ENCODE peak calls at places on chromosomes 7 and 10, in nine cellular contexts. W is renal cortical epithelial cell; V is HFF-Myc; I is left cardiac atrium; C is stimulated activated CD4-positive, alpha-beta T cell treated with anti-CD3 and anti-CD28 coated beads, Interleukin-2, amount 100 ng/mL, for 48 hours; Z is SW480; L is NCI-H460; J is NCI-H2081; A is fibroblast of lung. T is an unnamed sample.

GRCh38 chr7:369476-369980 is 79.6 kb downstream of the FOXL3 start:
- DNase-seq in W (no peak), V (no peak), I (peak), C (no peak), Z (peak), L (no peak), J (no peak), A (no peak), T (no peak)

GRCh38 chr7:47826754-47827153 is 121.5 kb downstream of the PKD1L1 start:
- DNase-seq in W (no peak), V (no peak), I (no peak), C (no peak), Z (no peak), L (no peak), J (no peak), A (no peak), T (no peak)

GRCh38 chr10:18658992-18659783 is at the start of gene ARL5B:
- DNase-seq in W (peak), V (peak), I (peak), C (peak), Z (peak), L (peak), J (peak), A (peak), T (peak)

GRCh38 chr10:133325392-133325760 is 11.3 kb downstream of the CALY start:
- DNase-seq in W (no peak), V (no peak), I (no peak), C (no peak), Z (no peak), L (no peak), J (no peak), A (no peak), T (no peak)

GRCh38 chr7:135236727-135237126 is 3.1 kb downstream of the STRA8 start:
- DNase-seq in W (peak), V (no peak), I (no peak), C (no peak), Z (no peak), L (no peak), J (no peak), A (no peak), T (no peak)

GRCh38 chr10:24174014-24174413 is 34.9 kb upstream of the KIAA1217 start:
- DNase-seq in W (no peak), V (no peak), I (no peak), C (no peak), Z (peak), L (no peak), J (no peak), A (no peak), T (peak)

GRCh38 chr10:109679478-109679877 is 243.8 kb downstream of the XPNPEP1 start:
- DNase-seq in W (no peak), V (no peak), I (no peak), C (no peak), Z (no peak), L (no peak), J (no peak), A (no peak), T (no peak)

GRCh38 chr7:47893238-47893637 is 55.0 kb downstream of the PKD1L1 start:
- DNase-seq in W (no peak), V (no peak), I (no peak), C (no peak), Z (no peak), L (peak), J (no peak), A (no peak), T (peak)

GRCh38 chr10:70544431-70545340 is 57.9 kb downstream of the PRF1 start:
- DNase-seq in W (no peak), V (no peak), I (no peak), C (no peak), Z (no peak), L (no peak), J (no peak), A (no peak), T (no peak)

GRCh38 chr10:18005781-18006456 is 54.2 kb downstream of the SLC39A12 start:
- DNase-seq in W (peak), V (peak), I (no peak), C (no peak), Z (no peak), L (no peak), J (no peak), A (peak), T (no peak)

GRCh38 chr7:51354434-51354833 is 37.8 kb upstream of the COBL start:
- DNase-seq in W (no peak), V (no peak), I (no peak), C (no peak), Z (no peak), L (no peak), J (no peak), A (no peak), T (no peak)

GRCh38 chr7:78062214-78062613 is 263.6 kb downstream of the PHTF2 start:
- DNase-seq in W (no peak), V (no peak), I (no peak), C (no peak), Z (no peak), L (no peak), J (no peak), A (no peak), T (no peak)

GRCh38 chr7:24241216-24241615 is 42.8 kb upstream of the NPY start:
- DNase-seq in W (no peak), V (no peak), I (no peak), C (no peak), Z (no peak), L (no peak), J (no peak), A (no peak), T (no peak)

GRCh38 chr10:43320226-43320625 is 51.2 kb upstream of the FXYD4 start:
- DNase-seq in W (no peak), V (no peak), I (no peak), C (no peak), Z (no peak), L (no peak), J (no peak), A (no peak), T (no peak)

GRCh38 chr7:114703677-114704076 is 218.2 kb upstream of the MDFIC start:
- DNase-seq in W (no peak), V (no peak), I (no peak), C (no peak), Z (no peak), L (no peak), J (no peak), A (peak), T (no peak)

GRCh38 chr10:75358121-75358520 is 43.4 kb downstream of the ZNF503 start:
- DNase-seq in W (no peak), V (no peak), I (no peak), C (no peak), Z (no peak), L (no peak), J (no peak), A (no peak), T (no peak)

GRCh38 chr7:2939193-2939885 is 95.2 kb upstream of the GNA12 start:
- DNase-seq in W (peak), V (no peak), I (no peak), C (no peak), Z (no peak), L (no peak), J (no peak), A (no peak), T (no peak)

GRCh38 chr7:76352193-76352592 is 6.6 kb downstream of the YWHAG start:
- DNase-seq in W (no peak), V (no peak), I (no peak), C (no peak), Z (no peak), L (no peak), J (no peak), A (no peak), T (no peak)

GRCh38 chr7:30224511-30225031 is 59.8 kb upstream of the ZNRF2 start:
- DNase-seq in W (peak), V (no peak), I (no peak), C (no peak), Z (peak), L (no peak), J (no peak), A (peak), T (peak)

GRCh38 chr7:122803323-122803722 is 82.9 kb downstream of the CADPS2 start:
- DNase-seq in W (peak), V (no peak), I (no peak), C (no peak), Z (peak), L (peak), J (peak), A (peak), T (peak)

GRCh38 chr10:67978749-67979148 is 94.3 kb downstream of the SIRT1 start:
- DNase-seq in W (no peak), V (no peak), I (no peak), C (no peak), Z (no peak), L (no peak), J (no peak), A (no peak), T (no peak)

GRCh38 chr10:58457761-58458616 is 54.7 kb upstream of the BICC1 start:
- DNase-seq in W (peak), V (peak), I (peak), C (no peak), Z (no peak), L (no peak), J (peak), A (peak), T (peak)

GRCh38 chr7:2016021-2016631 is 216.6 kb downstream of the MAD1L1 start:
- DNase-seq in W (no peak), V (no peak), I (peak), C (no peak), Z (no peak), L (no peak), J (no peak), A (no peak), T (no peak)

GRCh38 chr7:157432957-157433576 is 96.3 kb downstream of the DNAJB6 start:
- DNase-seq in W (peak), V (no peak), I (no peak), C (peak), Z (peak), L (peak), J (peak), A (peak), T (peak)

GRCh38 chr10:25493122-25493893 is 318.5 kb downstream of the GPR158 start:
- DNase-seq in W (peak), V (no peak), I (no peak), C (no peak), Z (no peak), L (peak), J (peak), A (peak), T (peak)

GRCh38 chr10:52759154-52759553 is 13.4 kb downstream of the MBL2 start:
- DNase-seq in W (no peak), V (no peak), I (no peak), C (no peak), Z (no peak), L (no peak), J (no peak), A (no peak), T (no peak)

GRCh38 chr7:75638607-75639070 is 100.1 kb downstream of the HIP1 start:
- DNase-seq in W (no peak), V (no peak), I (peak), C (no peak), Z (peak), L (no peak), J (peak), A (no peak), T (peak)

GRCh38 chr10:43284341-43284910 is 17.6 kb upstream of the RASGEF1A start:
- DNase-seq in W (peak), V (no peak), I (no peak), C (no peak), Z (no peak), L (peak), J (no peak), A (no peak), T (no peak)

GRCh38 chr10:132113766-132114365 is 48.1 kb downstream of the JAKMIP3 start:
- DNase-seq in W (no peak), V (no peak), I (no peak), C (no peak), Z (no peak), L (no peak), J (no peak), A (no peak), T (no peak)

GRCh38 chr7:107938448-107939250 is 47.7 kb downstream of the DLD start:
- DNase-seq in W (no peak), V (no peak), I (peak), C (no peak), Z (no peak), L (no peak), J (no peak), A (peak), T (no peak)

GRCh38 chr7:5421626-5422323 is 1.9 kb downstream of the TNRC18 start:
- DNase-seq in W (peak), V (no peak), I (peak), C (no peak), Z (peak), L (no peak), J (peak), A (peak), T (peak)

GRCh38 chr7:136228185-136228584 is 251.0 kb upstream of the MTPN start:
- DNase-seq in W (no peak), V (no peak), I (no peak), C (no peak), Z (no peak), L (no peak), J (no peak), A (peak), T (peak)